ENCODE peak calls at places on chromosomes 6 and 20, in five cellular contexts. B is psoas muscle; S is CD8-positive, alpha-beta memory T cell; J is DND-41; O is esophagus squamous epithelium. T is an unnamed sample.

GRCh38 chr6:25628471-25629201 is 23.4 kb upstream of the SCGN start:
- DNase-seq in B (no peak), S (no peak), J (no peak), O (no peak), T (no peak)

GRCh38 chr20:40687384-40688128 is 1.5 kb downstream of the MAFB start:
- DNase-seq in B (peak), S (no peak), J (no peak), O (no peak), T (no peak)

GRCh38 chr6:3119040-3119723 is 671 bp downstream of the BPHL start:
- DNase-seq in B (no peak), S (no peak), J (no peak), O (no peak), T (no peak)

GRCh38 chr6:167791036-167791779 is 35.5 kb upstream of the AFDN start:
- DNase-seq in B (no peak), S (no peak), J (no peak), O (no peak), T (no peak)

GRCh38 chr20:9551808-9552550 is 37.6 kb downstream of the LAMP5 start:
- DNase-seq in B (no peak), S (no peak), J (no peak), O (no peak), T (no peak)

GRCh38 chr20:18091624-18092023 is 33.9 kb upstream of the OVOL2 start:
- DNase-seq in B (no peak), S (no peak), J (no peak), O (no peak), T (no peak)

GRCh38 chr6:100078509-100078908 is 84.5 kb upstream of the MCHR2 start:
- DNase-seq in B (no peak), S (no peak), J (peak), O (no peak), T (no peak)

GRCh38 chr6:161074496-161075140 is 83.0 kb downstream of the MAP3K4 start:
- DNase-seq in B (no peak), S (no peak), J (no peak), O (no peak), T (no peak)

GRCh38 chr6:106475280-106475679 is 114.8 kb downstream of the CRYBG1 start:
- DNase-seq in B (no peak), S (no peak), J (no peak), O (no peak), T (no peak)

GRCh38 chr6:169868458-169868857 is 117.0 kb downstream of the ERMARD start:
- DNase-seq in B (no peak), S (peak), J (peak), O (no peak), T (peak)

GRCh38 chr6:14373648-14374437 is 256.3 kb downstream of the CD83 start:
- DNase-seq in B (no peak), S (no peak), J (no peak), O (no peak), T (no peak)

GRCh38 chr6:80165143-80165542 is 58.7 kb downstream of the BCKDHB start:
- DNase-seq in B (no peak), S (no peak), J (no peak), O (no peak), T (no peak)

GRCh38 chr20:22001886-22002285 is 296.4 kb downstream of the PAX1 start:
- DNase-seq in B (no peak), S (no peak), J (no peak), O (no peak), T (no peak)

GRCh38 chr20:23090147-23090546 is 4.0 kb upstream of the CD93 start:
- DNase-seq in B (no peak), S (no peak), J (no peak), O (no peak), T (no peak)

GRCh38 chr6:63899550-63899949 is 263.9 kb downstream of the PHF3 start:
- DNase-seq in B (no peak), S (no peak), J (no peak), O (no peak), T (no peak)

GRCh38 chr6:128507337-128508310 is 12.8 kb downstream of the PTPRK start:
- DNase-seq in B (no peak), S (no peak), J (no peak), O (no peak), T (no peak)

GRCh38 chr20:39112196-39112743 is 150.1 kb downstream of the DHX35 start:
- DNase-seq in B (no peak), S (no peak), J (peak), O (no peak), T (no peak)

GRCh38 chr6:89970609-89971337 is 76.5 kb downstream of the GJA10 start:
- DNase-seq in B (peak), S (no peak), J (peak), O (no peak), T (peak)

GRCh38 chr6:136586295-136586694 is 36.1 kb upstream of the MAP7 start:
- DNase-seq in B (no peak), S (no peak), J (no peak), O (no peak), T (no peak)

GRCh38 chr6:150503041-150503440 is 96.6 kb upstream of the PLEKHG1 start:
- DNase-seq in B (no peak), S (no peak), J (no peak), O (no peak), T (no peak)

GRCh38 chr6:30067460-30068139 is 602 bp downstream of the PPP1R11 start:
- DNase-seq in B (no peak), S (no peak), J (no peak), O (no peak), T (no peak)

GRCh38 chr6:52104979-52105378 is 17.6 kb upstream of the PKHD1 start:
- DNase-seq in B (no peak), S (no peak), J (no peak), O (no peak), T (no peak)

GRCh38 chr6:1230689-1231605 is 81.0 kb upstream of the FOXQ1 start:
- DNase-seq in B (no peak), S (no peak), J (no peak), O (no peak), T (no peak)

GRCh38 chr20:29410805-29411457 is 1846.5 kb upstream of the DEFB115 start:
- DNase-seq in B (peak), S (no peak), J (no peak), O (no peak), T (no peak)

GRCh38 chr6:129513471-129513870 is 196.5 kb downstream of the ARHGAP18 start:
- DNase-seq in B (no peak), S (no peak), J (no peak), O (no peak), T (no peak)

GRCh38 chr6:34517966-34518365 is 38.2 kb downstream of the SPDEF start:
- DNase-seq in B (peak), S (no peak), J (no peak), O (no peak), T (no peak)

GRCh38 chr6:139473239-139473701 is 98.8 kb upstream of the CITED2 start:
- DNase-seq in B (no peak), S (no peak), J (no peak), O (no peak), T (no peak)

GRCh38 chr6:14542670-14543366 is 425.2 kb downstream of the CD83 start:
- DNase-seq in B (no peak), S (no peak), J (peak), O (no peak), T (no peak)

GRCh38 chr6:148855744-148856143 is 108.9 kb downstream of the UST start:
- DNase-seq in B (no peak), S (no peak), J (no peak), O (no peak), T (no peak)

GRCh38 chr6:88679841-88680240 is 283.6 kb downstream of the RNGTT start:
- DNase-seq in B (no peak), S (no peak), J (no peak), O (no peak), T (no peak)

GRCh38 chr6:4025681-4026080 is 53.3 kb downstream of the FAM217A start:
- DNase-seq in B (no peak), S (no peak), J (no peak), O (no peak), T (no peak)

GRCh38 chr6:28747631-28748157 is 176.1 kb downstream of the TRIM27 start:
- DNase-seq in B (no peak), S (no peak), J (no peak), O (no peak), T (no peak)

GRCh38 chr6:137792160-137793033 is 74.7 kb upstream of the TNFAIP3 start:
- DNase-seq in B (no peak), S (no peak), J (no peak), O (no peak), T (no peak)

GRCh38 chr6:168342626-168343025 is 23.0 kb upstream of the DACT2 start:
- DNase-seq in B (no peak), S (no peak), J (no peak), O (no peak), T (no peak)

DNA sequence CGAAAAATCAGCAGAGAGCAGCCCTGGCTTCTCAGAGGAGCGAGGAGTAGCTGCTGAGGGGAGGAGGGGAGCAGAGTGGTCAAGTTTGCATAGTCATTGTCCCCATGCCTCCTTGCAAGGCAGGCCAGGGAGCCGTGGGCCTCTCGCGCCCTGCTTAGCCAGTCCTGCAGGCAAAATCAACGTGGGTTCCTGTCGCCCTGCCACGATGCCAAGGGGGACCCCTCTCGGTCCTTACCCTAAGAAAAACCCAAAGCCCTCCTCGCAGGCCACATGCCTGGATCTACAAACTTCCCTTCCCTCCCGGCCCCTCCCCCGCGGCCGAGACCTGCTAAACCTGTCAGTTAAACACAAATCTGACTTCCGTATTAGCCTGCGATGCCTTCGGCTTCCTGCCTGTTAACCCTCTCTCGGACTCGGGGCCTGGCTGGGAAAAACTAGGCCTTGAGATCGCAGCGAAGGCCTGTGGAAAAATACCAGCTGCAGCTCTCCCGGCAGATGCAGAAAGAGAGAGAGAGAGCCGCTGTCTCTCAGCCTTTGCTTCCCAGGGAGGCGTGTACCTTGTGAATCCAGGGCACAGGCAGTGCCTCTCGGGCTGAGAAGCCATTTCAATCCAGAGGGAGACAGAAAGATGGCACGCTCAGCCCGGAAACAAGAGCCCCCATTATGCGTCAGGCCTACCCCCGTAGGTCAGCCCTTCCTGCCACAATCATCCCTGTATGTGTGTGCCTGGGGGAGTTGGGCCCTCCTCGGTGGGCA is 975 bp upstream of the ZMYND8 start:
- DNase-seq in B (peak), S (peak), J (peak), O (peak), T (peak)
- H3K4me3 ChIP-seq in B (peak), S (peak), J (no peak), O (peak), T (peak)

GRCh38 chr6:56957856-56958255 is 2.9 kb downstream of the BEND6 start:
- DNase-seq in B (no peak), S (no peak), J (no peak), O (no peak), T (no peak)

GRCh38 chr6:56958481-56958880 is 3.6 kb downstream of the BEND6 start:
- DNase-seq in B (no peak), S (no peak), J (no peak), O (no peak), T (no peak)

GRCh38 chr6:56954389-56955170 is at the start of gene BEND6:
- DNase-seq in B (peak), S (no peak), J (peak), O (no peak), T (peak)

GRCh38 chr6:56955171-56956155 is 556 bp downstream of the BEND6 start:
- DNase-seq in B (peak), S (no peak), J (peak), O (no peak), T (no peak)

GRCh38 chr6:56956481-56956880 is 1.6 kb downstream of the BEND6 start:
- DNase-seq in B (no peak), S (no peak), J (no peak), O (no peak), T (no peak)
- H3K4me3 ChIP-seq in B (no peak), S (no peak), J (no peak), O (no peak), T (no peak)

GRCh38 chr20:62551408-62552323 is 75.9 kb upstream of the GATA5 start:
- DNase-seq in B (no peak), S (no peak), J (no peak), O (no peak), T (peak)
- H3K4me3 ChIP-seq in B (peak), S (no peak), J (no peak), O (peak), T (no peak)

GRCh38 chr6:159469449-159469848 is 223.6 kb downstream of the SOD2 start:
- DNase-seq in B (no peak), S (no peak), J (no peak), O (no peak), T (no peak)

GRCh38 chr6:159470400-159470799 is 222.6 kb downstream of the SOD2 start:
- DNase-seq in B (no peak), S (no peak), J (no peak), O (no peak), T (no peak)

GRCh38 chr6:159464827-159465226 is 228.2 kb downstream of the SOD2 start:
- DNase-seq in B (no peak), S (no peak), J (no peak), O (no peak), T (no peak)

GRCh38 chr6:159467473-159468041 is 225.5 kb downstream of the SOD2 start:
- DNase-seq in B (no peak), S (no peak), J (no peak), O (no peak), T (no peak)

DNA sequence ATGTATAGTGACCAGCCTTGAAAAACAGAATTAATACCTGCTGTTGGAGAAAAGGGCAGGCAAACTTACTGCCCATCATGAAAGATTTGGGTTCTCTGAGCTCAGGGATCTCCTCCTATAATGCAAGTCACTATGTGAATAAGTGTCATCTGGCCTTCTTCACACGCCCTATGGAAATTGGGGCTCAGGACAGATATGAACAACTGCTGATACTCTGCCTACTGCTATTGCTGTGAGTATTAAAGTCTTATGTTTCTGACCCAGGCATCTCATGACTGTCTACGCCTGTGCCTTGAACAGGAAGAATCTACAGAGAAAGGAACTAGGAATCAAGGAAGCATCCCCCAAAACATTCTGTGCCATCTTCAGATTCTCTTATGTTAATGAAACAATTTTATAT is 226.1 kb downstream of the SOD2 start:
- DNase-seq in B (no peak), S (no peak), J (no peak), O (no peak), T (no peak)
- H3K4me3 ChIP-seq in B (no peak), S (no peak), J (no peak), O (no peak), T (no peak)